ENCODE peak calls at places on chromosomes 3 and 15, in nine cellular contexts. X is SJSA1, G is posterior vena cava, O is D721Med, M is NCI-H187 treated with DMSO at 0.1 percent for 48 hours, H is OCI-LY7, I is hypothalamus, J is NCI-H2171 treated with DMSO at 0.1 percent for 48 hours, E is GM04503. U is an unnamed sample.

GRCh38 chr3:194081826-194082225 is 54.1 kb upstream of the HES1 start:
- DNase-seq in J (peak), M (no peak), I (no peak), O (no peak), E (no peak), G (no peak), H (no peak), X (no peak), U (no peak)

GRCh38 chr15:89806217-89806564 is 8.5 kb downstream of the ANPEP start:
- DNase-seq in J (no peak), O (no peak), X (no peak), M (no peak), G (no peak), I (no peak), H (no peak), E (no peak), U (no peak)

GRCh38 chr15:76979996-76980520 is 14.9 kb upstream of the PSTPIP1 start:
- DNase-seq in M (no peak), G (no peak), X (no peak), O (no peak), I (no peak), E (no peak), J (no peak), H (no peak), U (no peak)

GRCh38 chr15:57540736-57541135 is 51.0 kb upstream of the MYZAP start:
- DNase-seq in X (no peak), H (no peak), M (no peak), E (no peak), O (no peak), I (no peak), G (no peak), J (no peak), U (no peak)

GRCh38 chr3:76083992-76084391 is 298.6 kb upstream of the ZNF717 start:
- DNase-seq in X (no peak), M (no peak), O (no peak), E (no peak), J (no peak), I (no peak), H (no peak), G (no peak), U (no peak)

GRCh38 chr3:41274944-41275668 is 75.8 kb downstream of the CTNNB1 start:
- DNase-seq in G (no peak), J (no peak), H (no peak), M (no peak), E (peak), I (no peak), X (peak), O (no peak), U (no peak)

GRCh38 chr15:90334304-90334731 is 17.8 kb upstream of the ZNF774 start:
- DNase-seq in G (no peak), J (no peak), X (no peak), H (no peak), E (no peak), M (no peak), O (no peak), I (no peak), U (no peak)

GRCh38 chr15:87287156-87287555 is 969.4 kb downstream of the NTRK3 start:
- DNase-seq in H (no peak), M (no peak), O (no peak), G (no peak), E (peak), J (no peak), I (no peak), X (peak), U (peak)

GRCh38 chr3:183239046-183239445 is 14.0 kb upstream of the B3GNT5 start:
- DNase-seq in X (no peak), M (no peak), G (no peak), J (no peak), O (no peak), E (no peak), H (no peak), I (no peak), U (no peak)

GRCh38 chr3:148757238-148757930 is 59.7 kb downstream of the AGTR1 start:
- DNase-seq in X (no peak), G (no peak), O (no peak), M (no peak), J (no peak), E (peak), I (no peak), H (no peak), U (no peak)

GRCh38 chr3:71446734-71447133 is 136.8 kb downstream of the FOXP1 start:
- DNase-seq in E (no peak), M (no peak), X (no peak), G (no peak), H (no peak), I (no peak), O (no peak), J (no peak), U (no peak)

GRCh38 chr15:79028411-79028964 is 62.1 kb downstream of the RASGRF1 start:
- DNase-seq in E (no peak), J (peak), G (peak), I (no peak), M (no peak), O (no peak), H (peak), X (peak), U (peak)

GRCh38 chr3:186964071-186964470 is 33.7 kb downstream of the ST6GAL1 start:
- DNase-seq in E (no peak), M (no peak), I (no peak), X (no peak), O (no peak), G (no peak), H (no peak), J (no peak), U (no peak)

GRCh38 chr3:136277634-136278033 is 27.5 kb downstream of the PCCB start:
- DNase-seq in I (no peak), O (no peak), M (no peak), G (peak), J (peak), X (no peak), H (no peak), E (no peak), U (no peak)

GRCh38 chr15:40246496-40247275 is 7.8 kb downstream of the PAK6 start:
- DNase-seq in M (no peak), O (no peak), E (no peak), I (no peak), J (no peak), G (no peak), H (no peak), X (no peak), U (no peak)

GRCh38 chr15:34821907-34822306 is 26.6 kb upstream of the ACTC1 start:
- DNase-seq in X (no peak), G (no peak), I (no peak), H (no peak), O (no peak), J (peak), M (no peak), E (no peak), U (no peak)